ENCODE peak calls at places on chromosome 17, in six cellular contexts. One of them, this sample, is unnamed.

GRCh38 chr17:34414338-34414737 is 51.3 kb upstream of the CCL1 start:
- DNase-seq in endothelial cell of umbilical vein: no peak
- DNase-seq in IMR-90: no peak
- DNase-seq in upper lobe of left lung: no peak
- DNase-seq in transverse colon: no peak
- DNase-seq in prostate gland: no peak
- DNase-seq in this sample: no peak

GRCh38 chr17:16407911-16408588 is 7.3 kb upstream of the TRPV2 start:
- DNase-seq in endothelial cell of umbilical vein: peak
- DNase-seq in IMR-90: peak
- DNase-seq in upper lobe of left lung: peak
- DNase-seq in transverse colon: peak
- DNase-seq in prostate gland: peak
- DNase-seq in this sample: peak

GRCh38 chr17:32264140-32264799 is 1.4 kb upstream of the RHBDL3 start:
- DNase-seq in endothelial cell of umbilical vein: no peak
- DNase-seq in IMR-90: no peak
- DNase-seq in upper lobe of left lung: no peak
- DNase-seq in transverse colon: no peak
- DNase-seq in prostate gland: no peak
- DNase-seq in this sample: no peak

GRCh38 chr17:69084911-69085310 is 24.2 kb upstream of the ABCA9 start:
- DNase-seq in endothelial cell of umbilical vein: no peak
- DNase-seq in IMR-90: no peak
- DNase-seq in upper lobe of left lung: no peak
- DNase-seq in transverse colon: no peak
- DNase-seq in prostate gland: no peak
- DNase-seq in this sample: no peak

GRCh38 chr17:79560527-79560926 is 50.3 kb downstream of the RBFOX3 start:
- DNase-seq in endothelial cell of umbilical vein: no peak
- DNase-seq in IMR-90: no peak
- DNase-seq in upper lobe of left lung: no peak
- DNase-seq in transverse colon: no peak
- DNase-seq in prostate gland: no peak
- DNase-seq in this sample: no peak

GRCh38 chr17:82804442-82805191 is 35.2 kb downstream of the ZNF750 start:
- DNase-seq in endothelial cell of umbilical vein: peak
- DNase-seq in IMR-90: peak
- DNase-seq in upper lobe of left lung: peak
- DNase-seq in transverse colon: peak
- DNase-seq in prostate gland: peak
- DNase-seq in this sample: peak

GRCh38 chr17:44439168-44439567 is 49.7 kb upstream of the ITGA2B start:
- DNase-seq in endothelial cell of umbilical vein: peak
- DNase-seq in IMR-90: no peak
- DNase-seq in upper lobe of left lung: no peak
- DNase-seq in transverse colon: no peak
- DNase-seq in prostate gland: no peak
- DNase-seq in this sample: no peak

GRCh38 chr17:72775914-72776313 is 316.6 kb downstream of the SLC39A11 start:
- DNase-seq in endothelial cell of umbilical vein: no peak
- DNase-seq in IMR-90: no peak
- DNase-seq in upper lobe of left lung: no peak
- DNase-seq in transverse colon: no peak
- DNase-seq in prostate gland: no peak
- DNase-seq in this sample: no peak

GRCh38 chr17:81080056-81080455 is 45.1 kb downstream of the BAIAP2 start:
- DNase-seq in endothelial cell of umbilical vein: no peak
- DNase-seq in IMR-90: no peak
- DNase-seq in upper lobe of left lung: no peak
- DNase-seq in transverse colon: no peak
- DNase-seq in prostate gland: no peak
- DNase-seq in this sample: no peak

GRCh38 chr17:50681260-50682200 is 26.2 kb downstream of the ANKRD40 start:
- DNase-seq in endothelial cell of umbilical vein: peak
- DNase-seq in IMR-90: peak
- DNase-seq in upper lobe of left lung: peak
- DNase-seq in transverse colon: no peak
- DNase-seq in prostate gland: peak
- DNase-seq in this sample: peak

GRCh38 chr17:3885970-3886369 is 6.9 kb downstream of the CAMKK1 start:
- DNase-seq in endothelial cell of umbilical vein: peak
- DNase-seq in IMR-90: peak
- DNase-seq in upper lobe of left lung: no peak
- DNase-seq in transverse colon: no peak
- DNase-seq in prostate gland: no peak
- DNase-seq in this sample: no peak

GRCh38 chr17:21157586-21158370 is 31.0 kb downstream of the DHRS7B start:
- DNase-seq in endothelial cell of umbilical vein: no peak
- DNase-seq in IMR-90: no peak
- DNase-seq in upper lobe of left lung: no peak
- DNase-seq in transverse colon: no peak
- DNase-seq in prostate gland: no peak
- DNase-seq in this sample: no peak

GRCh38 chr17:74917430-74917829 is 5.6 kb downstream of the USH1G start:
- DNase-seq in endothelial cell of umbilical vein: no peak
- DNase-seq in IMR-90: no peak
- DNase-seq in upper lobe of left lung: no peak
- DNase-seq in transverse colon: no peak
- DNase-seq in prostate gland: no peak
- DNase-seq in this sample: no peak

GRCh38 chr17:82097187-82097918 is 683 bp downstream of the FASN start:
- DNase-seq in endothelial cell of umbilical vein: peak
- DNase-seq in IMR-90: peak
- DNase-seq in upper lobe of left lung: no peak
- DNase-seq in transverse colon: peak
- DNase-seq in prostate gland: no peak
- DNase-seq in this sample: peak

GRCh38 chr17:20935740-20936139 is 107.1 kb downstream of the USP22 start:
- DNase-seq in endothelial cell of umbilical vein: peak
- DNase-seq in IMR-90: peak
- DNase-seq in upper lobe of left lung: no peak
- DNase-seq in transverse colon: no peak
- DNase-seq in prostate gland: no peak
- DNase-seq in this sample: no peak

GRCh38 chr17:42562845-42563509 is 1.0 kb downstream of the COASY start:
- DNase-seq in endothelial cell of umbilical vein: no peak
- DNase-seq in IMR-90: peak
- DNase-seq in upper lobe of left lung: no peak
- DNase-seq in transverse colon: no peak
- DNase-seq in prostate gland: no peak
- DNase-seq in this sample: no peak

GRCh38 chr17:30519707-30520106 is 42.5 kb downstream of the GOSR1 start:
- DNase-seq in endothelial cell of umbilical vein: peak
- DNase-seq in IMR-90: peak
- DNase-seq in upper lobe of left lung: no peak
- DNase-seq in transverse colon: no peak
- DNase-seq in prostate gland: no peak
- DNase-seq in this sample: no peak

GRCh38 chr17:15470536-15470935 is 3.1 kb upstream of the CDRT4 start:
- DNase-seq in endothelial cell of umbilical vein: no peak
- DNase-seq in IMR-90: no peak
- DNase-seq in upper lobe of left lung: no peak
- DNase-seq in transverse colon: no peak
- DNase-seq in prostate gland: no peak
- DNase-seq in this sample: no peak

GRCh38 chr17:31722251-31723056 is 136.6 kb downstream of the COPRS start:
- DNase-seq in endothelial cell of umbilical vein: peak
- DNase-seq in IMR-90: peak
- DNase-seq in upper lobe of left lung: no peak
- DNase-seq in transverse colon: no peak
- DNase-seq in prostate gland: no peak
- DNase-seq in this sample: no peak

GRCh38 chr17:32240745-32241144 is 24.9 kb upstream of the RHBDL3 start:
- DNase-seq in endothelial cell of umbilical vein: no peak
- DNase-seq in IMR-90: no peak
- DNase-seq in upper lobe of left lung: no peak
- DNase-seq in transverse colon: no peak
- DNase-seq in prostate gland: no peak
- DNase-seq in this sample: peak

GRCh38 chr17:40348562-40349476 is 15.7 kb downstream of the GJD3 start:
- DNase-seq in endothelial cell of umbilical vein: no peak
- DNase-seq in IMR-90: no peak
- DNase-seq in upper lobe of left lung: peak
- DNase-seq in transverse colon: peak
- DNase-seq in prostate gland: peak
- DNase-seq in this sample: no peak
- H3K27ac ChIP-seq in endothelial cell of umbilical vein: no peak
- H3K27ac ChIP-seq in IMR-90: no peak
- H3K27ac ChIP-seq in upper lobe of left lung: peak
- H3K27ac ChIP-seq in transverse colon: peak
- H3K27ac ChIP-seq in prostate gland: peak
- H3K27ac ChIP-seq in this sample: peak

GRCh38 chr17:18000044-18000443 is 27.4 kb downstream of the DRC3 start:
- DNase-seq in endothelial cell of umbilical vein: no peak
- DNase-seq in IMR-90: no peak
- DNase-seq in upper lobe of left lung: no peak
- DNase-seq in transverse colon: no peak
- DNase-seq in prostate gland: no peak
- DNase-seq in this sample: no peak

GRCh38 chr17:17994770-17995169 is 22.1 kb downstream of the DRC3 start:
- DNase-seq in endothelial cell of umbilical vein: no peak
- DNase-seq in IMR-90: no peak
- DNase-seq in upper lobe of left lung: no peak
- DNase-seq in transverse colon: no peak
- DNase-seq in prostate gland: no peak
- DNase-seq in this sample: no peak

GRCh38 chr17:18002171-18002570 is 29.5 kb downstream of the DRC3 start:
- DNase-seq in endothelial cell of umbilical vein: no peak
- DNase-seq in IMR-90: peak
- DNase-seq in upper lobe of left lung: no peak
- DNase-seq in transverse colon: no peak
- DNase-seq in prostate gland: no peak
- DNase-seq in this sample: no peak

GRCh38 chr17:17998934-17999333 is 26.3 kb downstream of the DRC3 start:
- DNase-seq in endothelial cell of umbilical vein: no peak
- DNase-seq in IMR-90: no peak
- DNase-seq in upper lobe of left lung: no peak
- DNase-seq in transverse colon: no peak
- DNase-seq in prostate gland: no peak
- DNase-seq in this sample: no peak

DNA sequence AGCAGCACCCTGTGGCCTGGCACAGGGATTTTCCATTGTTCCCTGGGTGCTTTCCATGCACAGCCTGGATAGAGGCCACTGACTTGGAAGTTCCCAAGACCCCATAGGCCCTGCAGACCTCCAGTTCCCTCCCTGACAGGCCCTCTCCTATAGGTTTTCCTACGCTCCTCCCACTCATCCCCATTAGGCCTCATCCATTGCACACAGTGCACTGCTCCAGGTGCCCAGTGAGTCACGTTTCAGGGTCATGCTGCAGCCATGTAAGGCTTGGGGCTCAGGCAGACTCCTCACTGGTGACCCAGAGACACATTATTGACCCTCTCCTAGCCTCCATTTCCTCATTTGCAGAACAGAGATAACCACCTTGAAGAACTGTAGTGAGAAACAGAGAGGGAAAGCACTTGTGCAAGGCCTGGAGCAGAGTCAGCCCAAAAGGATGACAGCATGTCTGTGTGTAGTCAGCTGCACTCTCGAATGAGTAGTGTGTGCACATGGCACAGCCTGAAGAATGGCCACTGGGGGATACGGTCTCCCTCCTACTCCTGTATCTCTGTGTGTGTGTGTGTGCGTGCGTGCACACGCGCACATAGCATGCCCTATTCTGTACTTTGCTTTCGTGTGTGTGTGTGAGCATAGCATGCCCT is 26.8 kb downstream of the DRC3 start:
- DNase-seq in endothelial cell of umbilical vein: peak
- DNase-seq in IMR-90: peak
- DNase-seq in upper lobe of left lung: no peak
- DNase-seq in transverse colon: no peak
- DNase-seq in prostate gland: no peak
- DNase-seq in this sample: no peak
- TF ChIP-seq CTCF in endothelial cell of umbilical vein: no peak
- TF ChIP-seq CTCF in IMR-90: no peak
- TF ChIP-seq CTCF in upper lobe of left lung: no peak
- TF ChIP-seq CTCF in transverse colon: no peak
- TF ChIP-seq CTCF in prostate gland: no peak
- TF ChIP-seq CTCF in this sample: no peak

DNA sequence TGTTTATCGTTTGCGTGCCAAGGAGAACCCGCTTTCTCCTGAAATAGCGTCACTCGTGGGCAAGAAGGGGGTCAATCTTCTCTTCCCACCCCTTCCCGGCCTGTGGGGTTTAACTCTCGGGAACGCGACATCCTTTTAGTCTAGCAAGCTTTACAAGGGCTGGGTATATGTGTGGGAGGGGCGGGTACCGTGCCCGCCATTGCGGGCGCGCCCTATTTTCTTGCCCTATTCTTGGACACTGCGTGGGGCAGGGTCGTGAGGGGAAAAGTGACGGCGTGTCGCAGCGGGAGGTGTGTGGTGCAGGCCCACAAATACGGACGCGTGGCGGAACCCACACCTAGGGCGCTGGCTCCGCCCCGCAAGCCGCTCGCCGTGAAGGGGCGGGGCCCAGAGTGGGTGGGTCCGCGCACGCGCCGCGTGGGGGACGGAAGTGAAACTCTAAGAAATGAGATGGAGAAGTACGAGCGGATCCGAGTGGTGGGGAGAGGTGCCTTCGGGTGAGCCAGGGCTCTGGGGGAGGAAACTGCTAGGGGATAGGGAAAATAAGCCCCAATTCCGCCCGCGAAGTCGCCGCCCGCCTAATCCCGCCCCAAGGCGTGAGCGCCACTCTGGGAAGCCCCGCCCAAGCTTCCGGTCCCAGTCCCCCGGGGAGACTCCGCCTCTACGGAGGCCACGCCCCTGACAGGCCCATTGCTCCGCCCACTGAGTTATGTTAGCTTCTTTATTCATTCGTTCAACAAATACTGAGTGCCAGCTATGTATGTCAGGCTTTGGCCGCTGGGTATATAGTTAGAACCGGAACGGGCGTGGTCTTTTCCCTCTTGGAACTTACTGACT is at the start of gene NEK8:
- DNase-seq in endothelial cell of umbilical vein: peak
- DNase-seq in IMR-90: peak
- DNase-seq in upper lobe of left lung: peak
- DNase-seq in transverse colon: peak
- DNase-seq in prostate gland: peak
- DNase-seq in this sample: peak
- TF ChIP-seq POLR2A in endothelial cell of umbilical vein: peak
- TF ChIP-seq POLR2A in IMR-90: peak
- TF ChIP-seq POLR2A in upper lobe of left lung: peak
- TF ChIP-seq POLR2A in transverse colon: peak
- TF ChIP-seq POLR2A in prostate gland: peak
- TF ChIP-seq POLR2A in this sample: no peak

DNA sequence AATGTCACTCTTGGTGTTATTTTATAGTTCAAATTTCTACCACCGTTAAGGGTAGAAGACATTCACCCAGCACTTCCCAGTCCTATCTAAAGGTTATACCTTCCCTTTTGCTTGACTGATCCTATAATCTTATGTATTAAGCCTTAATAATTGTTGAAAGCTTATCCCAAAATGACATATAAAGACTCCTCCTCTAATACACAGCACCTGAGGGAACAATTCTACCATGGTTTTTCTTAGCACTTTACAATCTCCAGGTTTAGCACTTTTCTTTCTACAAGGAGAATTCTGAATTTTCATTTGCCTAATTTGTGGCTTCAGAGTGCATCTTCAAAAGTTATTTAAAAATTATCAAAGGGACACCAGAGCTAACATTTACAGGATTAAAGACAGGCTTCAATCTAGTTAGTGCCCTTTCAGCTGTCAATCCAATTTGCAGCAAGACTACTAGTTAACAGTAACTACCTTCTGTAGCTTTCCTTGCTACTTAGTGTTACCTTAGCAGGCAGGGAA is 8.8 kb downstream of the SRSF1 start:
- DNase-seq in endothelial cell of umbilical vein: no peak
- DNase-seq in IMR-90: no peak
- DNase-seq in upper lobe of left lung: no peak
- DNase-seq in transverse colon: no peak
- DNase-seq in prostate gland: no peak
- DNase-seq in this sample: no peak
- H3K27ac ChIP-seq in endothelial cell of umbilical vein: no peak
- H3K27ac ChIP-seq in IMR-90: no peak
- H3K27ac ChIP-seq in upper lobe of left lung: no peak
- H3K27ac ChIP-seq in transverse colon: no peak
- H3K27ac ChIP-seq in prostate gland: no peak
- H3K27ac ChIP-seq in this sample: no peak

This sample was measured in testis.